ENCODE peak calls at places on chromosome 17, in six cellular contexts. N is CD4-positive, alpha-beta memory T cell; H is AML-193; J is GDM1; E is naive thymus-derived CD8-positive, alpha-beta T cell; D is stimulated activated CD4-positive, alpha-beta T cell treated with anti-CD3 and anti-CD28 coated beads, Interleukin-1b, Interleukin-23, amount 100 ng/mL, for 4 hours. Z is an unnamed sample.

GRCh38 chr17:39678340-39679116 is 9.3 kb downstream of the PGAP3 start:
- DNase-seq in N (no peak), H (no peak), J (no peak), E (no peak), D (no peak), Z (no peak)

GRCh38 chr17:72125226-72125651 is 4.4 kb downstream of the SOX9 start:
- DNase-seq in N (no peak), H (no peak), J (no peak), E (no peak), D (no peak), Z (no peak)

GRCh38 chr17:47729486-47729885 is 3.5 kb upstream of the TBX21 start:
- DNase-seq in N (no peak), H (no peak), J (no peak), E (no peak), D (no peak), Z (no peak)

GRCh38 chr17:80886641-80887573 is 104.7 kb upstream of the CHMP6 start:
- DNase-seq in N (no peak), H (no peak), J (no peak), E (no peak), D (no peak), Z (no peak)

GRCh38 chr17:13410874-13411273 is 190.9 kb downstream of the HS3ST3A1 start:
- DNase-seq in N (no peak), H (peak; percentile 50), J (no peak), E (no peak), D (no peak), Z (peak; percentile 66)

GRCh38 chr17:44556114-44556853 is 1.0 kb upstream of the FZD2 start:
- DNase-seq in N (no peak), H (peak; percentile 37), J (peak; percentile 24), E (no peak), D (no peak), Z (peak; percentile 71)

GRCh38 chr17:10843806-10844205 is 5.9 kb upstream of the PIRT start:
- DNase-seq in N (no peak), H (no peak), J (no peak), E (no peak), D (no peak), Z (no peak)

GRCh38 chr17:18248811-18249210 is 9.7 kb downstream of the FLII start:
- DNase-seq in N (no peak), H (no peak), J (no peak), E (no peak), D (no peak), Z (no peak)

GRCh38 chr17:66518677-66519076 is 216.3 kb downstream of the PRKCA start:
- DNase-seq in N (peak; percentile 12), H (no peak), J (no peak), E (no peak), D (no peak), Z (no peak)

GRCh38 chr17:39208136-39208535 is 8.1 kb downstream of the RPL19 start:
- DNase-seq in N (no peak), H (no peak), J (no peak), E (no peak), D (no peak), Z (no peak)